ENCODE peak calls at places on chromosome 21, in seven cellular contexts. R, J, P, I, K, B and W are unnamed samples.

GRCh38 chr21:34182436-34182835 is 109.1 kb downstream of the MRPS6 start:
- DNase-seq in B (no peak), I (no peak), J (no peak), R (no peak), K (no peak), P (no peak), W (no peak)

GRCh38 chr21:25396135-25396711 is 211.1 kb downstream of the MRPL39 start:
- DNase-seq in R (no peak), P (peak; percentile 36), I (peak; percentile 68), K (no peak), B (no peak), J (peak; percentile 61), W (no peak)

GRCh38 chr21:45637883-45638282 is 5.6 kb upstream of the PCBP3 start:
- DNase-seq in K (no peak), B (no peak), I (no peak), R (no peak), J (peak; percentile 26), P (no peak), W (no peak)

GRCh38 chr21:35376406-35377135 is 327.5 kb upstream of the RUNX1 start:
- DNase-seq in P (no peak), J (no peak), R (no peak), K (no peak), I (no peak), B (no peak), W (no peak)

GRCh38 chr21:42115136-42115683 is 44.1 kb downstream of the UMODL1 start:
- DNase-seq in P (no peak), K (no peak), B (no peak), I (no peak), J (no peak), R (no peak), W (no peak)

GRCh38 chr21:46109251-46110221 is 11.6 kb downstream of the COL6A2 start:
- DNase-seq in I (no peak), J (no peak), R (no peak), K (no peak), B (no peak), P (no peak), W (no peak)

GRCh38 chr21:46229133-46229922 is 754 bp upstream of the LSS start:
- DNase-seq in R (peak; percentile 37), J (peak; percentile 68), P (no peak), I (no peak), B (no peak), K (no peak), W (peak; percentile 89)

GRCh38 chr21:38646213-38646837 is 148.0 kb upstream of the ERG start:
- DNase-seq in B (peak; percentile 97), K (no peak), I (peak; percentile 14), J (no peak), P (no peak), R (no peak), W (no peak)

GRCh38 chr21:14923468-14923867 is 141.3 kb downstream of the NRIP1 start:
- DNase-seq in B (no peak), J (no peak), P (no peak), R (no peak), I (no peak), K (no peak), W (no peak)

GRCh38 chr21:36728371-36729111 is 29.6 kb downstream of the SIM2 start:
- DNase-seq in B (no peak), K (no peak), R (no peak), I (no peak), P (no peak), J (no peak), W (no peak)

GRCh38 chr21:31363720-31364119 is 19.7 kb upstream of the TIAM1 start:
- DNase-seq in B (no peak), I (no peak), J (no peak), R (no peak), K (no peak), P (peak; percentile 67), W (no peak)

GRCh38 chr21:14677023-14677422 is 130.9 kb upstream of the SAMSN1 start:
- DNase-seq in I (no peak), R (no peak), P (no peak), J (no peak), B (no peak), K (no peak), W (no peak)

GRCh38 chr21:22106720-22107410 is 1108.7 kb downstream of the NCAM2 start:
- DNase-seq in R (no peak), J (no peak), P (no peak), K (no peak), B (no peak), I (no peak), W (no peak)

GRCh38 chr21:42835211-42835610 is 44.1 kb downstream of the WDR4 start:
- DNase-seq in P (no peak), B (no peak), R (no peak), K (no peak), I (no peak), J (no peak), W (no peak)

GRCh38 chr21:46054447-46054846 is 43.5 kb upstream of the COL6A2 start:
- DNase-seq in J (no peak), I (no peak), B (no peak), R (no peak), P (no peak), K (no peak), W (no peak)

GRCh38 chr21:45974073-45975016 is 7.2 kb upstream of the COL6A1 start:
- DNase-seq in J (peak; percentile 69), P (no peak), B (no peak), R (no peak), K (no peak), I (no peak), W (no peak)

GRCh38 chr21:45302082-45303061 is 14.7 kb upstream of the POFUT2 start:
- DNase-seq in I (peak; percentile 38), J (no peak), B (no peak), K (no peak), P (peak; percentile 75), R (no peak), W (no peak)

GRCh38 chr21:14541840-14542495 is 4.1 kb downstream of the SAMSN1 start:
- DNase-seq in R (no peak), B (no peak), P (no peak), J (no peak), K (no peak), I (no peak), W (no peak)

GRCh38 chr21:31557421-31557955 is 102.0 kb upstream of the SOD1 start:
- DNase-seq in R (no peak), P (peak; percentile 16), J (no peak), B (no peak), K (no peak), I (peak; percentile 13), W (peak; percentile 35)

GRCh38 chr21:25977068-25977611 is 193.4 kb downstream of the APP start:
- DNase-seq in R (no peak), J (no peak), K (no peak), P (no peak), B (no peak), I (no peak), W (no peak)

GRCh38 chr21:45579383-45580180 is 37.3 kb upstream of the SLC19A1 start:
- DNase-seq in R (no peak), B (no peak), K (no peak), P (no peak), I (no peak), J (peak; percentile 23), W (no peak)

GRCh38 chr21:32233722-32234301 is 45.0 kb downstream of the MIS18A start:
- DNase-seq in B (no peak), K (no peak), I (no peak), P (no peak), J (no peak), R (no peak), W (no peak)